ENCODE peak calls at places on chromosomes 3 and 15, in six cellular contexts. I is A549; P is naive thymus-derived CD4-positive, alpha-beta T cell; F is psoas muscle; H is cardiac muscle cell; G is astrocyte of the cerebellum. Q is an unnamed sample.

GRCh38 chr3:126956361-126956760 is 26.6 kb upstream of the PLXNA1 start:
- DNase-seq in I (no peak), P (no peak), F (peak; percentile 41), H (no peak), G (no peak), Q (no peak)

GRCh38 chr3:50248387-50248786 is 12.4 kb downstream of the GNAI2 start:
- DNase-seq in F (no peak), G (no peak), H (no peak), I (no peak), P (no peak), Q (no peak)

GRCh38 chr3:127706785-127707351 is 34.1 kb downstream of the ABTB1 start:
- DNase-seq in I (no peak), H (no peak), G (no peak), P (no peak), F (no peak), Q (no peak)

GRCh38 chr3:10396931-10397330 is 76.0 kb upstream of the SEC13 start:
- DNase-seq in F (peak; percentile 35), H (no peak), P (no peak), G (no peak), I (no peak), Q (no peak)

GRCh38 chr15:77004189-77004588 is 9.3 kb downstream of the PSTPIP1 start:
- DNase-seq in F (peak; percentile 81), I (no peak), P (no peak), H (no peak), G (no peak), Q (no peak)

GRCh38 chr3:118137783-118138182 is 896.9 kb downstream of the IGSF11 start:
- DNase-seq in G (no peak), I (no peak), H (no peak), P (no peak), F (no peak), Q (no peak)

GRCh38 chr3:142709207-142709606 is 14.6 kb upstream of the TRPC1 start:
- DNase-seq in G (no peak), F (no peak), I (no peak), H (no peak), P (no peak), Q (no peak)

GRCh38 chr3:169495569-169495968 is 167.9 kb downstream of the MECOM start:
- DNase-seq in G (no peak), I (no peak), P (no peak), H (no peak), F (no peak), Q (no peak)

GRCh38 chr15:59946084-59946483 is 58.0 kb upstream of the FOXB1 start:
- DNase-seq in G (no peak), I (no peak), P (no peak), H (no peak), F (no peak), Q (no peak)

GRCh38 chr3:29186131-29186599 is 94.7 kb upstream of the RBMS3 start:
- DNase-seq in F (no peak), G (peak; percentile 97), I (peak; percentile 19), P (no peak), H (peak; percentile 89), Q (no peak)

GRCh38 chr15:100775581-100776185 is 103.9 kb upstream of the ALDH1A3 start:
- DNase-seq in H (no peak), I (no peak), P (no peak), G (no peak), F (no peak), Q (no peak)

GRCh38 chr3:151067158-151067557 is 18.3 kb upstream of the MED12L start:
- DNase-seq in F (no peak), I (peak; percentile 37), H (peak; percentile 15), P (no peak), G (no peak), Q (no peak)

GRCh38 chr15:83850015-83850414 is 196.1 kb downstream of the ADAMTSL3 start:
- DNase-seq in I (no peak), H (no peak), F (no peak), P (no peak), G (no peak), Q (no peak)

GRCh38 chr3:192317564-192317963 is 409.8 kb downstream of the FGF12 start:
- DNase-seq in H (no peak), F (no peak), I (no peak), G (no peak), P (no peak), Q (no peak)

GRCh38 chr3:10622456-10622855 is 117.1 kb upstream of the ATP2B2 start:
- DNase-seq in H (no peak), P (no peak), I (no peak), G (no peak), F (no peak), Q (no peak)

GRCh38 chr15:20348900-20349773 is 192.5 kb downstream of the GOLGA6L6 start:
- DNase-seq in G (no peak), I (peak; percentile 6), H (no peak), P (no peak), F (peak; percentile 59), Q (no peak)

GRCh38 chr3:172511783-172512357 is 11.4 kb downstream of the TNFSF10 start:
- DNase-seq in F (no peak), P (no peak), H (no peak), G (no peak), I (no peak), Q (peak; percentile 13)

GRCh38 chr3:30855390-30855789 is 39.1 kb downstream of the GADL1 start:
- DNase-seq in P (no peak), H (no peak), I (no peak), G (peak; percentile 20), F (no peak), Q (no peak)

GRCh38 chr15:68258684-68259083 is 18.9 kb upstream of the FEM1B start:
- DNase-seq in H (no peak), G (no peak), I (no peak), F (peak; percentile 67), P (peak; percentile 35), Q (no peak)

GRCh38 chr3:71372911-71373637 is 210.5 kb downstream of the FOXP1 start:
- DNase-seq in I (no peak), H (no peak), F (no peak), P (peak; percentile 94), G (no peak), Q (no peak)

GRCh38 chr15:71679223-71680078 is 130.9 kb upstream of the NR2E3 start:
- DNase-seq in P (no peak), G (no peak), F (no peak), H (peak; percentile 24), I (no peak), Q (no peak)

GRCh38 chr3:195613468-195614069 is 29.8 kb upstream of the APOD start:
- DNase-seq in P (no peak), F (peak; percentile 64), H (no peak), I (no peak), G (no peak), Q (no peak)

GRCh38 chr3:12351145-12351544 is 62.3 kb downstream of the PPARG start:
- DNase-seq in P (no peak), G (no peak), F (peak; percentile 58), H (peak; percentile 31), I (no peak), Q (no peak)

GRCh38 chr3:44455318-44455717 is 22.2 kb downstream of the ZNF445 start:
- DNase-seq in F (no peak), P (no peak), H (no peak), G (no peak), I (no peak), Q (no peak)

GRCh38 chr3:114567774-114568173 is 273.9 kb downstream of the TIGIT start:
- DNase-seq in H (no peak), F (no peak), I (no peak), G (no peak), P (no peak), Q (no peak)

GRCh38 chr3:111961461-111962269 is 17.2 kb upstream of the ABHD10 start:
- DNase-seq in G (no peak), P (no peak), F (no peak), I (no peak), H (no peak), Q (no peak)

GRCh38 chr15:72271895-72272212 is 500 bp downstream of the PARP6 start:
- DNase-seq in I (peak; percentile 27), P (peak; percentile 6), F (no peak), G (no peak), H (peak; percentile 21), Q (no peak)

GRCh38 chr15:35737521-35737920 is 191.6 kb upstream of the DPH6 start:
- DNase-seq in H (no peak), F (no peak), P (no peak), G (no peak), I (no peak), Q (no peak)

GRCh38 chr3:10783360-10784346 is 32.4 kb upstream of the SLC6A11 start:
- DNase-seq in H (peak; percentile 41), P (peak; percentile 22), F (no peak), I (peak; percentile 26), G (no peak), Q (no peak)

GRCh38 chr3:39903253-39903652 is 93.8 kb downstream of the MYRIP start:
- DNase-seq in G (no peak), F (no peak), I (no peak), P (no peak), H (no peak), Q (no peak)

GRCh38 chr15:60124460-60125070 is 120.5 kb downstream of the FOXB1 start:
- DNase-seq in G (no peak), P (no peak), F (no peak), H (no peak), I (no peak), Q (no peak)

GRCh38 chr3:61637088-61638051 is 76.0 kb downstream of the PTPRG start:
- DNase-seq in P (no peak), H (peak; percentile 63), F (peak; percentile 61), I (no peak), G (no peak), Q (peak; percentile 83)
- H3K4me3 ChIP-seq in P (no peak overlapping the region), H (no peak overlapping the region), F (peak overlapping the region; percentile 54), I (no peak overlapping the region), G (no peak overlapping the region), Q (no peak overlapping the region)

DNA sequence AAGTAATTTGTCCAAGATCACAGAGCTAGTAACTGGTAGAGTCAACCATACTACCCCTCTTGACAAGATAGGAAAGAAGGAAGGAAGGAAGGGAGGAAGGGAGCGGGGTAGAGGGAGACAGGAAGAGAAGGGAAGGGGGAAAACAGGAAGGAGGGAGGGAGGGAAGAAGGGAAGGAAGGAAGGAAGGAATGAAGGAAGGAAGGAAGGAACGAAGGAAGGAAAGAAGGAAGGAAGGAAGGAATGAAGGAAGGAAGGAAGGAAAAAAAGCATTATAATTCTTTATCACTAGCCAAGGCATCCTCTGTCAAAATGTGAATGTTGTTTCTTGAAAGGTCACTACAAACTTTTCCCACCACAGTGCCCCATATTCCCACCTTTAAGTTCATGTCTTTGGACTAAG is 223.6 kb downstream of the SHQ1 start:
- DNase-seq in F (no peak), G (no peak), I (no peak), H (no peak), P (no peak), Q (no peak)
- H3K4me3 ChIP-seq in F (no peak overlapping the region), G (no peak overlapping the region), I (no peak overlapping the region), H (no peak overlapping the region), P (no peak overlapping the region), Q (no peak overlapping the region)

GRCh38 chr3:130850846-130851245 is 43.0 kb upstream of the ATP2C1 start:
- DNase-seq in P (no peak), G (no peak), I (no peak), F (no peak), H (peak; percentile 20), Q (no peak)
- H3K4me3 ChIP-seq in P (no peak overlapping the region), G (no peak overlapping the region), I (no peak overlapping the region), F (peak overlapping the region; percentile 68), H (no peak overlapping the region), Q (peak overlapping the region; percentile 71)

DNA sequence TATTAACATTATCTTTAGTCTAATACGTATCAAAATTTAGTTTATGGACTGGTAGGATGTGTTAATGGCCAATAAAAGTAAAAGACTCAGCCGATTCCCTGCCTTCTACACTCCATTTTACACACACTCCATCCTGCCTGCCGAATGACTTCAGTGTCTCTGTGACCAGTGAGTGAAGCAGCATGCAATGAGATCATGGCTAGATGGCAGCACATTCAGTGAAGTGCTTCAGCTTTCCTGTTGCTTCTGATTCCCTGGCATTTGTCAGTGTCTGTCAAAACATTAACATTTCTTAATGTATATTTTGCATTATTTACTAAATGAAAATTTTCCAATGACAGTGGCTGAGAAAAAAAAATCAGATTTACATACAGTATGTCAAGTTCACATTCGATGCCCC is 412.0 kb downstream of the FHIT start:
- DNase-seq in I (peak; percentile 0), F (no peak), P (no peak), H (no peak), G (no peak), Q (no peak)
- H3K4me3 ChIP-seq in I (no peak overlapping the region), F (no peak overlapping the region), P (no peak overlapping the region), H (no peak overlapping the region), G (no peak overlapping the region), Q (no peak overlapping the region)

Q was measured in GM06990.